ENCODE peak calls at places on chromosomes 11 and 22, in ten cellular contexts. X is PC-3; O is IMR-90; R is heart right ventricle; Q is neuronal stem cell; I is breast epithelium; C is uterus; L is naive thymus-derived CD4-positive, alpha-beta T cell; Z is Caco-2; T is prostate gland. P is an unnamed sample. For H3K4me1 and H3K27me3, the result is how much of the 10 kb centered on the place peaks cover.

GRCh38 chr11:71459076-71459766 is 6.2 kb downstream of the NADSYN1 start:
- DNase-seq in Q (no peak), O (no peak), X (no peak), T (no peak), L (no peak), I (no peak), C (no peak), Z (no peak), R (no peak), P (no peak)

GRCh38 chr22:44445307-44445680 is 52.7 kb downstream of the RTL6 start:
- DNase-seq in I (peak), Z (no peak), T (no peak), L (no peak), Q (no peak), O (no peak), R (no peak), X (no peak), C (no peak), P (no peak)

GRCh38 chr11:11987503-11988022 is 20.9 kb downstream of the DKK3 start:
- DNase-seq in O (peak), R (no peak), L (no peak), Q (no peak), X (peak), I (no peak), Z (no peak), C (no peak), T (no peak), P (no peak)

GRCh38 chr11:45577755-45578154 is 87.7 kb downstream of the CHST1 start:
- DNase-seq in Z (no peak), O (no peak), I (no peak), X (no peak), C (no peak), Q (no peak), R (no peak), T (no peak), L (no peak), P (no peak)

GRCh38 chr22:49934891-49935557 is 16.6 kb downstream of the CRELD2 start:
- DNase-seq in X (no peak), T (peak), C (peak), Q (no peak), O (peak), I (peak), L (peak), Z (no peak), R (peak), P (no peak)

GRCh38 chr11:15472405-15472799 is 357.7 kb downstream of the INSC start:
- DNase-seq in Z (peak), O (no peak), I (no peak), R (no peak), T (no peak), C (no peak), Q (no peak), X (no peak), L (no peak), P (no peak)

GRCh38 chr11:90635145-90635544 is 412.3 kb upstream of the CHORDC1 start:
- DNase-seq in Q (no peak), R (no peak), L (no peak), I (no peak), O (no peak), T (no peak), C (no peak), X (no peak), Z (no peak), P (no peak)

GRCh38 chr11:103863497-103863896 is 172.9 kb upstream of the DDI1 start:
- DNase-seq in L (no peak), O (peak), I (no peak), Z (no peak), T (no peak), X (no peak), C (no peak), R (no peak), Q (no peak), P (no peak)

GRCh38 chr11:6635082-6635932 is 16.1 kb upstream of the TPP1 start:
- DNase-seq in I (no peak), O (peak), Z (peak), Q (no peak), L (no peak), X (no peak), C (peak), T (no peak), R (peak), P (no peak)

GRCh38 chr11:74749965-74750296 is 1.3 kb downstream of the RNF169 start:
- DNase-seq in T (no peak), C (no peak), R (no peak), Q (no peak), Z (no peak), L (peak), O (no peak), X (peak), I (no peak), P (no peak)

GRCh38 chr11:121561716-121562115 is 108.9 kb upstream of the SORL1-AS1 start:
- DNase-seq in Z (no peak), O (no peak), T (no peak), R (no peak), X (no peak), I (no peak), L (no peak), C (no peak), Q (no peak), P (no peak)

GRCh38 chr11:44556735-44557409 is 8.6 kb upstream of the CD82 start:
- DNase-seq in T (peak), R (peak), O (peak), L (peak), Q (peak), Z (peak), I (no peak), X (peak), C (peak), P (no peak)

GRCh38 chr22:40238425-40239344 is 61.0 kb downstream of the TNRC6B start:
- DNase-seq in X (peak), O (peak), Q (no peak), C (peak), I (no peak), R (no peak), T (peak), L (no peak), Z (no peak), P (no peak)

GRCh38 chr11:116851631-116852030 is 14.2 kb upstream of the APOA1 start:
- DNase-seq in Q (no peak), O (no peak), I (no peak), C (no peak), L (peak), T (no peak), Z (no peak), R (no peak), X (no peak), P (no peak)

GRCh38 chr11:14015711-14016110 is 53.2 kb downstream of the SPON1 start:
- DNase-seq in T (no peak), Q (peak), X (peak), L (no peak), Z (peak), R (no peak), C (no peak), I (no peak), O (peak), P (no peak)

GRCh38 chr11:103892603-103893002 is 143.8 kb upstream of the DDI1 start:
- DNase-seq in X (peak), L (no peak), Q (no peak), C (no peak), O (peak), R (no peak), Z (no peak), I (no peak), T (no peak), P (no peak)

GRCh38 chr22:41919357-41920224 is 4.7 kb upstream of the SHISA8 start:
- DNase-seq in O (peak), X (no peak), C (no peak), L (no peak), I (no peak), R (peak), T (peak), Z (no peak), Q (no peak), P (no peak)

GRCh38 chr11:16363709-16364108 is 7.4 kb upstream of the SOX6 start:
- DNase-seq in C (no peak), I (no peak), R (no peak), Q (no peak), L (no peak), X (no peak), T (no peak), Z (no peak), O (no peak), P (no peak)

GRCh38 chr11:134224710-134225662 is 515 bp downstream of the VPS26B start:
- DNase-seq in T (peak), Z (peak), R (peak), C (peak), O (peak), I (peak), L (peak), Q (peak), X (peak), P (peak)

GRCh38 chr11:27216268-27217149 is 146.5 kb downstream of the CCDC34 start:
- DNase-seq in O (peak), C (peak), R (peak), L (no peak), T (no peak), Z (no peak), Q (no peak), I (no peak), X (no peak), P (no peak)

GRCh38 chr11:34364102-34364501 is 6.3 kb upstream of the ABTB2 start:
- DNase-seq in L (peak), C (no peak), R (no peak), Q (no peak), O (no peak), Z (no peak), T (no peak), I (no peak), X (no peak), P (no peak)

GRCh38 chr22:27746918-27747317 is 54.6 kb downstream of the MN1 start:
- DNase-seq in T (no peak), Q (no peak), O (no peak), X (no peak), I (no peak), C (no peak), R (no peak), Z (no peak), L (no peak), P (no peak)

GRCh38 chr11:45262900-45263299 is 23.2 kb downstream of the SYT13 start:
- DNase-seq in Q (no peak), R (no peak), O (no peak), I (no peak), C (no peak), X (no peak), Z (no peak), T (no peak), L (no peak), P (no peak)

GRCh38 chr11:106644824-106645223 is 373.5 kb downstream of the GUCY1A2 start:
- DNase-seq in L (no peak), Q (no peak), T (no peak), Z (no peak), R (no peak), I (no peak), X (peak), C (no peak), O (peak), P (no peak)

GRCh38 chr22:18056161-18056666 is 21.6 kb upstream of the PEX26 start:
- DNase-seq in T (no peak), L (no peak), C (no peak), O (peak), Z (no peak), Q (no peak), R (no peak), I (no peak), X (peak), P (no peak)

GRCh38 chr11:44036811-44037657 is 10.7 kb upstream of the ACCSL start:
- DNase-seq in T (peak), I (no peak), O (peak), L (peak), Z (peak), C (peak), X (peak), Q (peak), R (peak), P (peak)

GRCh38 chr11:82676483-82677094 is 57.1 kb downstream of the FAM181B start:
- DNase-seq in R (no peak), X (peak), C (no peak), Q (no peak), L (no peak), T (no peak), O (no peak), I (no peak), Z (no peak), P (no peak)

GRCh38 chr11:75667268-75667830 is 1.5 kb downstream of the MAP6 start:
- DNase-seq in I (no peak), O (no peak), R (peak), T (peak), C (no peak), L (no peak), Z (peak), Q (peak), X (peak), P (no peak)

GRCh38 chr11:7677071-7677470 is 3.8 kb upstream of the CYB5R2 start:
- DNase-seq in L (no peak), Q (no peak), R (no peak), O (peak), Z (no peak), X (peak), C (no peak), T (no peak), I (no peak), P (no peak)

GRCh38 chr11:103682318-103683184 is 353.9 kb upstream of the DDI1 start:
- DNase-seq in Q (peak), Z (peak), I (no peak), L (peak), R (peak), X (peak), O (peak), C (peak), T (peak), P (peak)

GRCh38 chr11:64853709-64854108 is 9.3 kb upstream of the CDC42BPG start:
- DNase-seq in C (no peak), L (peak), T (no peak), O (no peak), X (no peak), Q (no peak), I (no peak), R (no peak), Z (no peak), P (no peak)

GRCh38 chr11:64852804-64853520 is 8.5 kb upstream of the CDC42BPG start:
- DNase-seq in I (no peak), Z (no peak), X (no peak), L (no peak), O (no peak), Q (no peak), R (no peak), T (no peak), C (no peak), P (no peak)

GRCh38 chr11:64854534-64855502 is 10.4 kb upstream of the CDC42BPG start:
- DNase-seq in C (peak), O (peak), L (no peak), T (no peak), Q (no peak), I (peak), Z (peak), X (peak), R (peak), P (peak)

GRCh38 chr11:64855596-64856304 is 11.3 kb upstream of the CDC42BPG start:
- DNase-seq in Z (no peak), T (no peak), Q (no peak), X (no peak), I (no peak), R (no peak), L (no peak), C (no peak), O (no peak), P (no peak)

DNA sequence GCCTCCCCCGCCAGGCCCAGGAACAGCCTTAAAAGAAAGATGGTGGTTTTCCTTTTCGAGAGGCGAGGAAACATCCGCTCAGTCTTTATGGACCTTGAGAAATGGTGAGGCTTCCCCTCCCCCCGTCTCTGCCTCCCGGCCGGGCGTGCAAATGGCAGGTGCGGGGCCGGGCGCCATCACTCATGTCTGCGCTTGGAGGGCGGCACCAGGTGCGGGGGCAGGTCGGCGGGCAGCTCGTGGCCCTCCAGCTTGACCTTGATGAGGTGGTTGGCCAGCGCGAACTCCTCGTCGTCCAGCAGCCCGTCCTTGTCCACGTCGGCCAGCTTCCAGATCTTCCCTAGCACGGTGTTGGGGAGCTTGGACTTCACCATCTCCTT is 9.7 kb upstream of the CDC42BPG start:
- DNase-seq in X (no peak), R (no peak), C (no peak), L (no peak), T (no peak), I (no peak), O (no peak), Z (no peak), Q (no peak), P (no peak)
- H3K4me1 ChIP-seq in X (half or more), R (half or more), C (under half), L (half or more), T (under half), I (under half), O (under half), Z (under half), Q (under half), P (half or more)

DNA sequence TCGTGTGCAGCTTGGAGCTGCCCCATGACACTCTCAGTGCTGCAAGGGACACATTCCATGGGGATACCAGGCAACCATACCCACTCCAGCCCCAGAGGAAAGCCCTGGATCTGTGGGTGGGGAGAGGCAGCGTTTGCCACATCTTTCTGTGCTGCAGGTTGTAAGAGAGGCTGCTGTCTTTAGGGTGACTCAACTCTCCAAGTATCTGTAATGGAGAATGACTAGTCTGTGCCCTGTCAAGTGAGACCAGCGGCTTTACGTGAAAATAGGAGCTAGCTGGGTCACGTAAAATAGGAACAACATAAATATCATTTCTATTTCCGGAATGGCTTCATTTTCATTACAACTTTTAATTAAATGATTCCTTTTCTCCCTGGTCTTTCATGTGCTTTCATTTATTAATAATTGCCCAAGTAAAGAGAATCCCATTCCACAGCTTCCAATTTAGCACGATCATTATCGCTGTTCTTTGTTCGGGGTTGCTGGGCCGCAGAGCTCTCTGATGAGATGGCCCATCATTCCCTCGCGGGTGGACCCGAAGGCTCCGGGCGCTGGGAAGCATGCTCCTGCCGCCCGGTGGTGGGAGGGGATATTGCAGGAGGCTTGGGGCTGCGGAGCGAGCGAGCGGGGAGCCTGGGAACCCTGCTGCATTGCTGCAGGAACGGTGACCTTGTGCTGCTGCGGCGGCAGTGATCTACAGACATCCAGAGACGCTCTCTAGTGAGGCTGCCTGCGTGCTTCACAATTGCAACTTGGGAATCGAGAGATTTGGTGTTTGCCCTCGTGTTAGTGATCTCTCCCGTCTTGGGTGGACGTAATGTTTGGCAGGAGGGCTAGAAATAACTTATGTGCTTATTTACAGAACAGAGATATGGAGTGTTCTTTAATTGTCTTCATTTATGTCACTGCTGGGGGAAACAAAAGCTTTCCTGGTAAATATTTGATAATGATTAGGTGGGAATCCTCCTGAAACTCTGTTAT is 10.6 kb downstream of the SLC6A5 start:
- DNase-seq in Z (peak), X (peak), Q (peak), T (peak), O (peak), I (peak), R (peak), C (peak), L (peak), P (no peak)
- H3K4me3 ChIP-seq in Z (no peak), X (peak), Q (peak), T (no peak), O (no peak), I (peak), R (no peak), C (no peak), L (no peak), P (peak)

GRCh38 chr11:31808721-31809542 is 2.2 kb downstream of the PAX6 start:
- DNase-seq in C (no peak), Q (no peak), L (no peak), X (peak), I (no peak), R (no peak), Z (no peak), O (no peak), T (no peak), P (no peak)
- H3K27me3 ChIP-seq in C (half or more), Q (under half), L (under half), X (under half), I (under half), R (half or more), Z (under half), O (half or more), T (half or more), P (under half)

GRCh38 chr22:31750365-31751284 is 693 bp upstream of the PRR14L start:
- DNase-seq in I (no peak), R (no peak), O (no peak), Z (no peak), C (no peak), T (no peak), X (no peak), Q (no peak), L (no peak), P (no peak)

GRCh38 chr22:31743871-31744270 is 6.1 kb downstream of the PRR14L start:
- DNase-seq in C (no peak), L (no peak), X (no peak), O (no peak), R (no peak), Z (no peak), I (no peak), Q (no peak), T (no peak), P (no peak)

GRCh38 chr22:31748490-31748889 is 1.4 kb downstream of the PRR14L start:
- DNase-seq in Q (no peak), T (no peak), L (no peak), X (peak), Z (no peak), O (no peak), R (no peak), C (no peak), I (no peak), P (no peak)

GRCh38 chr22:31749636-31750364 is at the start of gene PRR14L:
- DNase-seq in L (peak), R (peak), T (peak), X (peak), O (peak), I (peak), Z (peak), Q (peak), C (peak), P (peak)

DNA sequence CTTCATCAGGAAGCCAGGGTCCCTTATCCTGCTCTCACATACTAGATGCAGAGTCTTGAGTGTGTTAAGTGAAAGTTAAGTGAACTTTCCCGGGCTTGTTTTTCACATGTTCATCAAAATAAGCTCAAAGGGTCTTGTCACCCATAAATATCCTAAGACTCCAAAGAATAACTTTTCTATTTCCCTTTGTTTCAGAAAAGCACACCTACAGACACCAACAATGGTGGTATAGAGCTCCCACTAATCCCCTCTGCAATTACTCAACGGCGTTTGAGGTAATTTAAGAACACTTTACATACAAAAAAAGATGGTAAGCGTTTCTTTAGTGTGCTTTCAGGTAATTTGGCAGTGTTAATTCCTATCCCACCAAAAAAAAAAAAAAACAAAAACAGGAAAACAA is 2.5 kb downstream of the PRR14L start:
- DNase-seq in Q (no peak), L (no peak), X (no peak), T (no peak), O (no peak), R (no peak), C (no peak), I (no peak), Z (no peak), P (no peak)
- H3K4me1 ChIP-seq in Q (under half), L (under half), X (under half), T (under half), O (under half), R (under half), C (under half), I (under half), Z (under half), P (under half)

GRCh38 chr11:63536669-63537292 is at the start of gene PLAAT4:
- DNase-seq in Z (no peak), I (no peak), Q (no peak), C (peak), R (peak), L (peak), T (peak), X (peak), O (peak), P (no peak)
- H3K4me3 ChIP-seq in Z (no peak), I (peak), Q (no peak), C (peak), R (peak), L (peak), T (peak), X (peak), O (peak), P (peak)

GRCh38 chr11:32309541-32310217 is 125.7 kb downstream of the WT1 start:
- DNase-seq in T (no peak), L (no peak), X (peak), Z (no peak), O (no peak), C (no peak), I (no peak), Q (no peak), R (no peak), P (no peak)
- H3K27me3 ChIP-seq in T (under half), L (under half), X (under half), Z (under half), O (under half), C (under half), I (under half), Q (under half), R (under half), P (under half)

P was measured in thoracic aorta.